ENCODE peak calls at places on chromosomes 4 and X, in six cellular contexts. B is heart right ventricle, N is HCT116, D is sigmoid colon, S is cardiac muscle cell, Y is K562. W is an unnamed sample.

GRCh38 chrX:21934414-21934813 is 6.1 kb upstream of the SMS start:
- DNase-seq in B (no peak), N (no peak), D (no peak), S (no peak), Y (no peak), W (no peak)

GRCh38 chrX:46703980-46704379 is 54.9 kb downstream of the SLC9A7 start:
- DNase-seq in B (no peak), N (no peak), D (no peak), S (peak), Y (no peak), W (no peak)

GRCh38 chr4:15868816-15869413 is 69.6 kb downstream of the FGFBP1 start:
- DNase-seq in B (no peak), N (no peak), D (no peak), S (no peak), Y (no peak), W (no peak)

GRCh38 chr4:86130160-86130933 is 229.5 kb downstream of the MAPK10 start:
- DNase-seq in B (no peak), N (no peak), D (no peak), S (no peak), Y (no peak), W (no peak)

GRCh38 chrX:118528089-118528753 is 32.6 kb downstream of the DOCK11 start:
- DNase-seq in B (no peak), N (no peak), D (no peak), S (no peak), Y (no peak), W (no peak)

GRCh38 chr4:18366762-18367358 is 345.3 kb upstream of the LCORL start:
- DNase-seq in B (no peak), N (no peak), D (no peak), S (peak), Y (peak), W (no peak)

GRCh38 chr4:115228851-115229250 is 115.4 kb upstream of the NDST4 start:
- DNase-seq in B (no peak), N (no peak), D (no peak), S (no peak), Y (no peak), W (no peak)

GRCh38 chrX:3651272-3651671 is 62.2 kb downstream of the PRKX start:
- DNase-seq in B (no peak), N (peak), D (no peak), S (peak), Y (peak), W (no peak)

GRCh38 chr4:76644831-76645485 is 209.9 kb downstream of the SHROOM3 start:
- DNase-seq in B (no peak), N (no peak), D (no peak), S (no peak), Y (no peak), W (no peak)

GRCh38 chr4:8192748-8193738 is 6.0 kb upstream of the SH3TC1 start:
- DNase-seq in B (peak), N (peak), D (no peak), S (peak), Y (peak), W (no peak)

GRCh38 chrX:149631293-149632165 is at the start of gene TMEM185A:
- DNase-seq in B (peak), N (peak), D (peak), S (peak), Y (peak), W (no peak)

GRCh38 chr4:180960758-180961401 is 1282.3 kb upstream of the TENM3 start:
- DNase-seq in B (no peak), N (no peak), D (no peak), S (no peak), Y (no peak), W (no peak)

GRCh38 chr4:1748465-1748995 is 27.2 kb downstream of the TACC3 start:
- DNase-seq in B (peak), N (peak), D (peak), S (peak), Y (peak), W (no peak)

GRCh38 chr4:56655627-56656345 is 25.3 kb downstream of the HOPX start:
- DNase-seq in B (no peak), N (no peak), D (no peak), S (no peak), Y (no peak), W (no peak)

DNA sequence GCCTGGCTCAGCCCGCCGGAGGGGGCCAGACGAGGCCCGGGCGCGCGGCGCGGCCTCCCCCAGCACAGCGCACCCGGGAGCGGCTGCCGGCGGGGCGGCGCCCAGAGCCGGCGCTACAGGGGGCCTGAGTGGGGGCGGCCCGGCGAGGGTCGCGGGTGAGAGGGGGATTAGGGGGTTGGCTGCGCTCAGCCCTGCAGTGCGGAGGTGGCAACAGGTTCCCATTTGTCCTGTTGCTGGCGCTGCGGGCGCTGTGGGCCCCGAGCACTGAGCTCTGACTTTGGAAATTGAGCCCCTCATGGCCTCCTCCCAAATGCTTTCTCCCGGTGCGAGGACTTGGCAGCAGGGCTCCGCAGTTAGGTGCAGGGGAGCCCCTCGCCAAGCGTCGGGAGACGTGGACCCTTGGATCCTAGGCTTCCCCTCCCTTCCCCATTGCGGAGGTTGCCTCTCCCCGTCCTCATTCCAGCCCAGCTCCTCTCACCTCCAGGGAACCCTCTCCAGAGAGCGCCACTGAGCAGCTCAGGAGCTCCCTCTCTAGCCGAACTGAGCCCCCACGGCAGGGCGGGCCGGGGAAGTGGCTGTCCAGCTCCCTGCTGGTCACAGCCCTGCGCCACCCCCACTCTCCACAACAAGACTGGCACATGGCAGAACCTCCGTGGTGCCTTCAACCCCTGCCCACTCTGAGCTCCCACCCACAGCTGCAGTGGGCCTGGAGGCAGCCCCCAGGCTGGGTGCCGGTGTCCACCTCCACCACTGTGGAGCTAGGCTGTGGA is 2.5 kb upstream of the DUSP9 start:
- DNase-seq in B (no peak), N (no peak), D (peak), S (no peak), Y (peak), W (no peak)
- H3K4me3 ChIP-seq in B (no peak), N (no peak), D (no peak), S (peak), Y (peak), W (no peak)

GRCh38 chr4:149164282-149164681 is 651.4 kb downstream of the IQCM start:
- DNase-seq in B (no peak), N (no peak), D (no peak), S (peak), Y (no peak), W (peak)
- TF ChIP-seq CTCF in B (no peak), N (no peak), D (no peak), S (no peak), Y (no peak), W (peak)

DNA sequence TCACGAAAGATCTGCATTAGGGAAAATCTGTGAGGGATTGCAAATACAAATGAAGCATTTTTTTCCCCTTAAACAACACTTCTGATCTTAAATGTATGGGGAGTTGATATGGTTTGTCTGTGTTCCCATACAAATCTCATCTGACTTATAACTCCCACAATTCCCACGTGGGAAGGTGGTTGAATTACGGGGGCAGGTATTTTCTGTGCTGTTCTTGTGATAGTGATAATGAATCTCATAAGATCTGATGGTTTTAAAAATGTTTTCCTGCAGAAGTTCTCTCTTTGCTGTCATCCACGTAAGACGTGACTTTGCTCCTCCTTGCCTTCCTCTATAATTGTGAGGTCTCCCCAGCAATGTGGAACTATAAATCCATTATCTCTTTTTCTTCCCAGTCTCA is 107.4 kb upstream of the KCNIP4 start:
- DNase-seq in B (no peak), N (no peak), D (no peak), S (no peak), Y (no peak), W (no peak)
- H3K4me3 ChIP-seq in B (no peak), N (no peak), D (no peak), S (no peak), Y (no peak), W (no peak)

GRCh38 chr4:106818764-106819163 is 217.3 kb downstream of the DKK2 start:
- DNase-seq in B (no peak), N (no peak), D (no peak), S (peak), Y (no peak), W (no peak)
- TF ChIP-seq CTCF in B (no peak), N (no peak), D (no peak), S (peak), Y (no peak), W (peak)

GRCh38 chr4:91567594-91567993 is 736.2 kb upstream of the GRID2 start:
- DNase-seq in B (no peak), N (no peak), D (no peak), S (no peak), Y (no peak), W (no peak)
- H3K4me3 ChIP-seq in B (no peak), N (no peak), D (no peak), S (no peak), Y (no peak), W (no peak)

GRCh38 chrX:141467442-141467841 is 117.1 kb downstream of the SPANXA1 start:
- DNase-seq in B (no peak), N (no peak), D (no peak), S (no peak), Y (no peak), W (no peak)
- TF ChIP-seq CTCF in B (no peak), N (no peak), D (no peak), S (peak), Y (no peak), W (no peak)

GRCh38 chr4:105894570-105895323 is 524 bp upstream of the NPNT start:
- DNase-seq in B (no peak), N (peak), D (no peak), S (peak), Y (no peak), W (no peak)
- H3K4me3 ChIP-seq in B (peak), N (peak), D (peak), S (peak), Y (no peak), W (no peak)

DNA sequence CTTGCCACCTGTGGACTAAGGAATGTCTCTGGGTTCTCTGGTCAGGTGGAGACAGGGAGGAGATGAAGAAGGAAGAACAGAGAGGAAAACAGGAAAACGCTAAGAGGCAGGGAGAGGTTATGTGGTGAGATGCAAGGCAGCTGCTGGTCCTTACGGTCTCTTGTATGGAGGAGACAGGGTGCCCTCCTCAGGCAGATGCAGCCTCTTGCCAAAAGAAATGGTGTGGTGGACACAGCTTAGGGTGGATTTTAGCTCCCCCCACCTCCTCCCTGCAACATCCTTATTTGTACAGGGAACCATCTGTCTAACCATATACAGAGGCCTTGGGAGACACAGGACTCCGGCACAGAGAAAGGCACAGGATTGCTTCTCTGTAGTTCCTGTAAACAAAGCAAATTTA is 9.7 kb downstream of the OCIAD2 start:
- DNase-seq in B (no peak), N (no peak), D (no peak), S (no peak), Y (peak), W (no peak)
- TF ChIP-seq CTCF in B (no peak), N (no peak), D (no peak), S (no peak), Y (peak), W (no peak)

GRCh38 chr4:184385705-184386141 is 88.6 kb downstream of the IRF2 start:
- DNase-seq in B (peak), N (no peak), D (peak), S (no peak), Y (no peak), W (no peak)
- H3K4me3 ChIP-seq in B (no peak), N (no peak), D (no peak), S (no peak), Y (no peak), W (no peak)

W was measured in BJ.